ENCODE peak calls at places on chromosomes 16 and 17, in ten cellular contexts. One of them, this sample, is unnamed.

GRCh38 chr17:50684612-50685333 is 22.9 kb downstream of the ANKRD40 start:
- DNase-seq in GDM1: no peak
- DNase-seq in G401: no peak
- DNase-seq in amniotic epithelial cell: no peak
- DNase-seq in stimulated activated CD4-positive, alpha-beta T cell treated with anti-CD3 and anti-CD28 coated beads, TNF-alpha, amount 100 ng/mL, for 48 hours: no peak
- DNase-seq in aorta: peak
- DNase-seq in non-pigmented ciliary epithelial cell: no peak
- DNase-seq in ureter: no peak
- DNase-seq in lower leg skin: no peak
- DNase-seq in effector CD4-positive, alpha-beta T cell: no peak
- DNase-seq in this sample: no peak

GRCh38 chr17:54452666-54453348 is 447.8 kb upstream of the TOM1L1 start:
- DNase-seq in amniotic epithelial cell: no peak
- DNase-seq in GDM1: no peak
- DNase-seq in G401: no peak
- DNase-seq in stimulated activated CD4-positive, alpha-beta T cell treated with anti-CD3 and anti-CD28 coated beads, TNF-alpha, amount 100 ng/mL, for 48 hours: no peak
- DNase-seq in ureter: no peak
- DNase-seq in lower leg skin: no peak
- DNase-seq in effector CD4-positive, alpha-beta T cell: no peak
- DNase-seq in aorta: no peak
- DNase-seq in non-pigmented ciliary epithelial cell: no peak
- DNase-seq in this sample: no peak

GRCh38 chr17:50268632-50269287 is 5.5 kb upstream of the TMEM92 start:
- DNase-seq in GDM1: no peak
- DNase-seq in aorta: peak
- DNase-seq in amniotic epithelial cell: no peak
- DNase-seq in lower leg skin: peak
- DNase-seq in G401: no peak
- DNase-seq in non-pigmented ciliary epithelial cell: no peak
- DNase-seq in effector CD4-positive, alpha-beta T cell: no peak
- DNase-seq in ureter: peak
- DNase-seq in stimulated activated CD4-positive, alpha-beta T cell treated with anti-CD3 and anti-CD28 coated beads, TNF-alpha, amount 100 ng/mL, for 48 hours: no peak
- DNase-seq in this sample: no peak

GRCh38 chr17:74211141-74211928 is 2.0 kb upstream of the TTYH2 start:
- DNase-seq in ureter: no peak
- DNase-seq in effector CD4-positive, alpha-beta T cell: no peak
- DNase-seq in G401: no peak
- DNase-seq in lower leg skin: no peak
- DNase-seq in non-pigmented ciliary epithelial cell: no peak
- DNase-seq in amniotic epithelial cell: peak
- DNase-seq in stimulated activated CD4-positive, alpha-beta T cell treated with anti-CD3 and anti-CD28 coated beads, TNF-alpha, amount 100 ng/mL, for 48 hours: no peak
- DNase-seq in aorta: no peak
- DNase-seq in GDM1: no peak
- DNase-seq in this sample: no peak

GRCh38 chr17:78435330-78436005 is 57.0 kb downstream of the PGS1 start:
- DNase-seq in amniotic epithelial cell: no peak
- DNase-seq in aorta: no peak
- DNase-seq in lower leg skin: no peak
- DNase-seq in stimulated activated CD4-positive, alpha-beta T cell treated with anti-CD3 and anti-CD28 coated beads, TNF-alpha, amount 100 ng/mL, for 48 hours: no peak
- DNase-seq in G401: no peak
- DNase-seq in ureter: no peak
- DNase-seq in effector CD4-positive, alpha-beta T cell: no peak
- DNase-seq in non-pigmented ciliary epithelial cell: no peak
- DNase-seq in GDM1: no peak
- DNase-seq in this sample: no peak

GRCh38 chr17:80779961-80780380 is 211.7 kb upstream of the CHMP6 start:
- DNase-seq in aorta: no peak
- DNase-seq in lower leg skin: no peak
- DNase-seq in stimulated activated CD4-positive, alpha-beta T cell treated with anti-CD3 and anti-CD28 coated beads, TNF-alpha, amount 100 ng/mL, for 48 hours: no peak
- DNase-seq in effector CD4-positive, alpha-beta T cell: no peak
- DNase-seq in GDM1: no peak
- DNase-seq in non-pigmented ciliary epithelial cell: no peak
- DNase-seq in G401: no peak
- DNase-seq in amniotic epithelial cell: peak
- DNase-seq in ureter: no peak
- DNase-seq in this sample: no peak

GRCh38 chr17:59093145-59093701 is 13.5 kb downstream of the TRIM37 start:
- DNase-seq in effector CD4-positive, alpha-beta T cell: no peak
- DNase-seq in non-pigmented ciliary epithelial cell: no peak
- DNase-seq in G401: no peak
- DNase-seq in lower leg skin: no peak
- DNase-seq in ureter: no peak
- DNase-seq in aorta: no peak
- DNase-seq in amniotic epithelial cell: peak
- DNase-seq in GDM1: no peak
- DNase-seq in stimulated activated CD4-positive, alpha-beta T cell treated with anti-CD3 and anti-CD28 coated beads, TNF-alpha, amount 100 ng/mL, for 48 hours: no peak
- DNase-seq in this sample: no peak

GRCh38 chr16:88487124-88487432 is 34.0 kb downstream of the ZFPM1 start:
- DNase-seq in amniotic epithelial cell: no peak
- DNase-seq in non-pigmented ciliary epithelial cell: no peak
- DNase-seq in aorta: no peak
- DNase-seq in G401: no peak
- DNase-seq in GDM1: no peak
- DNase-seq in stimulated activated CD4-positive, alpha-beta T cell treated with anti-CD3 and anti-CD28 coated beads, TNF-alpha, amount 100 ng/mL, for 48 hours: no peak
- DNase-seq in ureter: no peak
- DNase-seq in lower leg skin: no peak
- DNase-seq in effector CD4-positive, alpha-beta T cell: no peak
- DNase-seq in this sample: no peak

GRCh38 chr17:38590988-38591758 is 14.6 kb downstream of the SRCIN1 start:
- DNase-seq in non-pigmented ciliary epithelial cell: no peak
- DNase-seq in effector CD4-positive, alpha-beta T cell: no peak
- DNase-seq in aorta: no peak
- DNase-seq in stimulated activated CD4-positive, alpha-beta T cell treated with anti-CD3 and anti-CD28 coated beads, TNF-alpha, amount 100 ng/mL, for 48 hours: no peak
- DNase-seq in GDM1: peak
- DNase-seq in ureter: peak
- DNase-seq in lower leg skin: no peak
- DNase-seq in amniotic epithelial cell: no peak
- DNase-seq in G401: no peak
- DNase-seq in this sample: no peak

GRCh38 chr17:17886253-17886652 is 49.5 kb upstream of the SREBF1 start:
- DNase-seq in ureter: no peak
- DNase-seq in amniotic epithelial cell: no peak
- DNase-seq in non-pigmented ciliary epithelial cell: no peak
- DNase-seq in aorta: peak
- DNase-seq in GDM1: no peak
- DNase-seq in lower leg skin: no peak
- DNase-seq in G401: no peak
- DNase-seq in effector CD4-positive, alpha-beta T cell: no peak
- DNase-seq in stimulated activated CD4-positive, alpha-beta T cell treated with anti-CD3 and anti-CD28 coated beads, TNF-alpha, amount 100 ng/mL, for 48 hours: no peak
- DNase-seq in this sample: no peak

GRCh38 chr17:11493947-11494346 is 104.3 kb upstream of the DNAH9 start:
- DNase-seq in non-pigmented ciliary epithelial cell: no peak
- DNase-seq in effector CD4-positive, alpha-beta T cell: no peak
- DNase-seq in G401: no peak
- DNase-seq in GDM1: no peak
- DNase-seq in stimulated activated CD4-positive, alpha-beta T cell treated with anti-CD3 and anti-CD28 coated beads, TNF-alpha, amount 100 ng/mL, for 48 hours: no peak
- DNase-seq in aorta: no peak
- DNase-seq in ureter: no peak
- DNase-seq in lower leg skin: no peak
- DNase-seq in amniotic epithelial cell: no peak
- DNase-seq in this sample: no peak

GRCh38 chr17:41523787-41524186 is 4.3 kb downstream of the KRT19 start:
- DNase-seq in ureter: no peak
- DNase-seq in lower leg skin: no peak
- DNase-seq in effector CD4-positive, alpha-beta T cell: no peak
- DNase-seq in stimulated activated CD4-positive, alpha-beta T cell treated with anti-CD3 and anti-CD28 coated beads, TNF-alpha, amount 100 ng/mL, for 48 hours: no peak
- DNase-seq in non-pigmented ciliary epithelial cell: no peak
- DNase-seq in GDM1: no peak
- DNase-seq in G401: no peak
- DNase-seq in aorta: no peak
- DNase-seq in amniotic epithelial cell: no peak
- DNase-seq in this sample: no peak

GRCh38 chr17:8173056-8173870 is 2.9 kb downstream of the TMEM107 start:
- DNase-seq in ureter: no peak
- DNase-seq in stimulated activated CD4-positive, alpha-beta T cell treated with anti-CD3 and anti-CD28 coated beads, TNF-alpha, amount 100 ng/mL, for 48 hours: peak
- DNase-seq in amniotic epithelial cell: peak
- DNase-seq in effector CD4-positive, alpha-beta T cell: peak
- DNase-seq in lower leg skin: peak
- DNase-seq in aorta: peak
- DNase-seq in GDM1: peak
- DNase-seq in G401: peak
- DNase-seq in non-pigmented ciliary epithelial cell: peak
- DNase-seq in this sample: peak

This sample was measured in cerebellum.